ENCODE peak calls at places on chromosomes 3 and 15, in seven cellular contexts. W is esophagus squamous epithelium, L is upper lobe of left lung, N is heart left ventricle, U is gastrocnemius medialis, J is right lobe of liver, E is tibial nerve. C is an unnamed sample.

GRCh38 chr3:38746641-38747040 is 69.4 kb downstream of the SCN10A start:
- DNase-seq in L (no peak), E (no peak), U (no peak), N (no peak), W (no peak), J (no peak), C (no peak)

GRCh38 chr15:93943607-93944006 is 287.8 kb upstream of the MCTP2 start:
- DNase-seq in U (no peak), N (no peak), W (no peak), L (no peak), E (no peak), J (no peak), C (no peak)

GRCh38 chr3:196186661-196187573 is 24.3 kb downstream of the ZDHHC19 start:
- DNase-seq in E (no peak), N (no peak), L (no peak), W (no peak), U (peak; percentile 37), J (no peak), C (no peak)

GRCh38 chr3:69368129-69368741 is 17.7 kb downstream of the FRMD4B start:
- DNase-seq in U (no peak), N (no peak), J (no peak), L (no peak), E (no peak), W (no peak), C (no peak)

GRCh38 chr15:45589296-45589695 is 2.1 kb downstream of the BLOC1S6 start:
- DNase-seq in L (no peak), J (no peak), U (no peak), W (no peak), E (no peak), N (no peak), C (no peak)

GRCh38 chr3:131729561-131729960 is 226.8 kb upstream of the MRPL3 start:
- DNase-seq in U (no peak), J (no peak), L (no peak), N (no peak), E (no peak), W (no peak), C (no peak)

GRCh38 chr3:63900459-63900858 is 11.7 kb downstream of the SCAANT1 start:
- DNase-seq in E (no peak), L (no peak), W (no peak), N (no peak), J (no peak), U (no peak), C (no peak)

GRCh38 chr3:184380627-184381260 is 890 bp downstream of the CHRD start:
- DNase-seq in U (no peak), W (no peak), N (no peak), L (peak; percentile 88), J (peak; percentile 61), E (no peak), C (no peak)

GRCh38 chr3:153927107-153927506 is 194.1 kb upstream of the ARHGEF26 start:
- DNase-seq in L (no peak), J (no peak), W (no peak), E (no peak), U (no peak), N (no peak), C (no peak)

GRCh38 chr3:70120360-70120966 is 120.9 kb downstream of the SAMMSON start:
- DNase-seq in U (peak; percentile 19), W (no peak), E (peak; percentile 38), J (peak; percentile 72), L (no peak), N (peak; percentile 59), C (peak; percentile 66)

GRCh38 chr15:64052925-64053491 is 6.7 kb upstream of the DAPK2 start:
- DNase-seq in U (no peak), J (no peak), W (no peak), E (no peak), N (no peak), L (no peak), C (no peak)

GRCh38 chr3:156812521-156813335 is 13.4 kb upstream of the LEKR1 start:
- DNase-seq in N (no peak), E (no peak), W (no peak), U (peak; percentile 21), L (no peak), J (no peak), C (no peak)

GRCh38 chr3:188807002-188807401 is 364.8 kb upstream of the TPRG1 start:
- DNase-seq in L (no peak), J (no peak), U (no peak), E (no peak), N (no peak), W (no peak), C (no peak)

GRCh38 chr15:74036271-74037170 is 42.0 kb downstream of the PML start:
- DNase-seq in N (peak; percentile 71), W (no peak), U (no peak), J (no peak), E (peak; percentile 62), L (no peak), C (no peak)

GRCh38 chr3:111362286-111363009 is 179.5 kb upstream of the CD96 start:
- DNase-seq in U (no peak), E (no peak), N (no peak), W (no peak), L (no peak), J (no peak), C (no peak)

GRCh38 chr15:38593523-38593922 is 28.9 kb upstream of the RASGRP1 start:
- DNase-seq in E (no peak), U (no peak), N (no peak), L (no peak), W (no peak), J (no peak), C (no peak)

GRCh38 chr3:40690696-40691597 is 166.2 kb downstream of the ZNF621 start:
- DNase-seq in E (peak; percentile 89), N (peak; percentile 88), W (peak; percentile 0), L (no peak), J (peak; percentile 93), U (peak; percentile 71), C (peak; percentile 96)

GRCh38 chr3:46538803-46539442 is 27.2 kb downstream of the LRRC2 start:
- DNase-seq in W (peak; percentile 28), E (no peak), L (no peak), N (peak; percentile 68), J (peak; percentile 69), U (peak; percentile 36), C (peak; percentile 34)

GRCh38 chr3:123244128-123244527 is 42.4 kb downstream of the SEC22A start:
- DNase-seq in E (no peak), L (no peak), U (no peak), N (peak; percentile 31), J (no peak), W (no peak), C (no peak)

GRCh38 chr3:128226794-128227399 is 73.6 kb downstream of the EEFSEC start:
- DNase-seq in J (no peak), W (no peak), E (no peak), N (no peak), L (peak; percentile 90), U (peak; percentile 18), C (no peak)

GRCh38 chr3:15309662-15310335 is 22.6 kb downstream of the SH3BP5 start:
- DNase-seq in U (peak; percentile 9), W (no peak), N (no peak), J (no peak), L (no peak), E (no peak), C (no peak)

GRCh38 chr15:50764331-50765201 is 940 bp downstream of the SPPL2A start:
- DNase-seq in U (no peak), E (no peak), J (no peak), L (no peak), W (no peak), N (no peak), C (no peak)

GRCh38 chr3:76096036-76096435 is 310.7 kb upstream of the ZNF717 start:
- DNase-seq in W (no peak), L (no peak), N (no peak), E (no peak), J (no peak), U (no peak), C (no peak)

DNA sequence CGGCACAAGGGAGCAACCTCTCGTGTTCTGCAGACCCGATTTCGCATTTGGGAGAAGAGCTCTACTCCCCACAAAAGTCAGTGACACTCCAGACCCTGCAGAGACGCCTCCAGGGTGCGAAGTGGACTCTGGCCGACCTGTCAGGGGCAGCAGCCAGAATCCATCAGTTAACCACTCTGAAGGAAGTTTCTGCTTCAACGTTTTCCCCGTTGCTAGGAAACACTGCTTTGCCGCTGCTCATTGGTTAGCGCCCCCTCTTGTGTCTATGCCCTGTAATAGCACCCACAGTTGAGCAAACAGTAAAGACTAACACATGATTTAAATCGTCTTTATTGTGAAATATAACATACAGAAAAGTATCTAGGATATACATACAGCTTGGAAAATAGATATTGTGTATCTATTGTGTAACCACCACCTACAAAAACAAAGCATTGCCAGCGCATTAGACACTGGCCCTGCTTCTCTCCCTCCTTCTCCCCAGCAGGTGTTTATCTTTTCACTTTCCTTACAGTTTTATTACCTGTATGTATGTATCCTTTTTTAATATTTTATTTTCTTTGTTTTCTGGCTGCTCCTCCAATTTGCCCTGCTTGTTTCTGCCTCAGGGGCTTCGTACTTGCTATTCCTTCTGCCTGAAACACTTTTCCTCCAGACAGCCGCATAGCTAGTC is 38.9 kb downstream of the TMEM40 start:
- DNase-seq in E (peak; percentile 45), J (peak; percentile 75), L (no peak), W (no peak), N (peak; percentile 82), U (peak; percentile 60), C (peak; percentile 68)
- H3K4me3 ChIP-seq in E (peak overlapping the region; percentile 7), J (no peak overlapping the region), L (peak overlapping the region; percentile 22), W (no peak overlapping the region), N (no peak overlapping the region), U (peak overlapping the region; percentile 50), C (peak overlapping the region; percentile 9)

GRCh38 chr15:90881978-90882721 is 2.2 kb upstream of the FES start:
- DNase-seq in E (no peak), L (peak; percentile 82), U (no peak), J (peak; percentile 92), N (no peak), W (no peak), C (no peak)
- TF ChIP-seq POLR2A in E (no peak), L (no peak), U (no peak), J (no peak), N (no peak), W (no peak), C (no peak)

GRCh38 chr3:72285483-72285882 is 500.5 kb upstream of the PROK2 start:
- DNase-seq in N (no peak), J (no peak), E (no peak), W (no peak), U (no peak), L (no peak), C (no peak)
- H3K27ac ChIP-seq in N (no peak overlapping the region), J (no peak overlapping the region), E (no peak overlapping the region), W (no peak overlapping the region), U (no peak overlapping the region), L (no peak overlapping the region), C (no peak overlapping the region)

GRCh38 chr3:194489736-194490612 is 3.2 kb upstream of the ATP13A3 start:
- DNase-seq in W (no peak), J (no peak), N (no peak), E (no peak), L (no peak), U (no peak), C (no peak)

GRCh38 chr3:194485876-194486539 is 794 bp downstream of the ATP13A3 start:
- DNase-seq in N (peak; percentile 42), U (peak; percentile 22), J (peak; percentile 66), W (no peak), L (peak; percentile 92), E (no peak), C (peak; percentile 31)

GRCh38 chr3:194486540-194487288 is at the start of gene ATP13A3:
- DNase-seq in L (peak; percentile 98), W (peak; percentile 63), U (peak; percentile 84), E (peak; percentile 77), N (peak; percentile 93), J (peak; percentile 93), C (peak; percentile 85)

GRCh38 chr3:194487289-194488006 is 646 bp upstream of the ATP13A3 start:
- DNase-seq in N (peak; percentile 65), J (peak; percentile 73), W (no peak), U (peak; percentile 18), L (peak; percentile 91), E (no peak), C (no peak)

GRCh38 chr3:194488007-194488742 is 1.4 kb upstream of the ATP13A3 start:
- DNase-seq in L (no peak), E (no peak), J (no peak), U (no peak), N (no peak), W (no peak), C (no peak)
- H3K4me3 ChIP-seq in L (peak overlapping the region; percentile 72), E (peak overlapping the region; percentile 36), J (peak overlapping the region; percentile 66), U (peak overlapping the region; percentile 73), N (no peak overlapping the region), W (no peak overlapping the region), C (peak overlapping the region; percentile 75)